ENCODE peak calls at places on chromosomes 16 and 17, in eight cellular contexts. H is GM12865, Z is omental fat pad, D is A549, J is H9, E is NB4, T is choroid plexus epithelial cell, C is fibroblast of mammary gland. M is an unnamed sample.

GRCh38 chr17:49910858-49911204 is 58.2 kb upstream of the DLX4 start:
- DNase-seq in H (no peak), Z (no peak), D (no peak), J (no peak), E (no peak), T (no peak), C (no peak), M (no peak)

GRCh38 chr17:63956296-63956920 is 16.3 kb downstream of the SCN4A start:
- DNase-seq in H (no peak), Z (no peak), D (no peak), J (no peak), E (no peak), T (peak; percentile 83), C (peak; percentile 52), M (no peak)

GRCh38 chr17:65629234-65629690 is 67.8 kb upstream of the AXIN2 start:
- DNase-seq in H (no peak), Z (no peak), D (no peak), J (peak; percentile 45), E (no peak), T (peak; percentile 5), C (no peak), M (no peak)

GRCh38 chr17:77246110-77247047 is 105.6 kb downstream of the SEC14L1 start:
- DNase-seq in H (peak; percentile 29), Z (no peak), D (no peak), J (no peak), E (no peak), T (no peak), C (no peak), M (no peak)

GRCh38 chr17:77651983-77652382 is 306.5 kb upstream of the TNRC6C start:
- DNase-seq in H (no peak), Z (no peak), D (no peak), J (peak; percentile 55), E (no peak), T (no peak), C (no peak), M (no peak)

GRCh38 chr17:28381141-28381825 is 9.8 kb downstream of the SARM1 start:
- DNase-seq in H (no peak), Z (no peak), D (no peak), J (peak; percentile 92), E (no peak), T (peak; percentile 14), C (no peak), M (no peak)

GRCh38 chr16:19542138-19542821 is 13.2 kb upstream of the VPS35L start:
- DNase-seq in H (no peak), Z (no peak), D (no peak), J (no peak), E (no peak), T (no peak), C (no peak), M (no peak)

GRCh38 chr17:28371245-28372202 is at the start of gene SARM1:
- DNase-seq in H (peak; percentile 94), Z (peak; percentile 61), D (peak; percentile 94), J (peak; percentile 99), E (peak; percentile 82), T (peak; percentile 79), C (peak; percentile 69), M (peak; percentile 54)

GRCh38 chr17:2343421-2343820 is 6.1 kb downstream of the SGSM2 start:
- DNase-seq in H (no peak), Z (no peak), D (no peak), J (no peak), E (no peak), T (no peak), C (no peak), M (no peak)

GRCh38 chr16:22814330-22815105 is 556 bp downstream of the HS3ST2 start:
- DNase-seq in H (no peak), Z (no peak), D (no peak), J (peak; percentile 57), E (no peak), T (no peak), C (no peak), M (no peak)

GRCh38 chr16:29842732-29843346 is 20.2 kb downstream of the CDIPT start:
- DNase-seq in H (no peak), Z (no peak), D (no peak), J (no peak), E (no peak), T (peak; percentile 22), C (no peak), M (no peak)

GRCh38 chr17:73323622-73324455 is 12.0 kb upstream of the CDC42EP4 start:
- DNase-seq in H (no peak), Z (no peak), D (no peak), J (no peak), E (peak; percentile 40), T (peak; percentile 53), C (peak; percentile 62), M (no peak)

GRCh38 chr17:73320601-73321264 is 8.9 kb upstream of the CDC42EP4 start:
- DNase-seq in H (no peak), Z (no peak), D (no peak), J (peak; percentile 27), E (no peak), T (peak; percentile 35), C (no peak), M (no peak)

GRCh38 chr17:73331060-73331459 is 19.3 kb upstream of the CDC42EP4 start:
- DNase-seq in H (no peak), Z (no peak), D (no peak), J (no peak), E (no peak), T (no peak), C (no peak), M (no peak)

GRCh38 chr17:73324711-73325526 is 13.1 kb upstream of the CDC42EP4 start:
- DNase-seq in H (no peak), Z (no peak), D (no peak), J (no peak), E (no peak), T (no peak), C (no peak), M (no peak)

GRCh38 chr17:73325527-73325842 is 13.7 kb upstream of the CDC42EP4 start:
- DNase-seq in H (no peak), Z (no peak), D (no peak), J (no peak), E (peak; percentile 57), T (peak; percentile 85), C (peak; percentile 90), M (no peak)
- TF ChIP-seq CTCF in H (no peak), Z (no peak), D (no peak), J (no peak), E (peak; percentile 14), T (peak; percentile 46), C (peak; percentile 42), M (no peak)

GRCh38 chr16:72666267-72666666 is 381.7 kb downstream of the ZFHX3 start:
- DNase-seq in H (peak; percentile 35), Z (no peak), D (no peak), J (no peak), E (peak; percentile 55), T (peak; percentile 28), C (peak; percentile 7), M (no peak)

GRCh38 chr16:72664122-72664479 is 383.8 kb downstream of the ZFHX3 start:
- DNase-seq in H (no peak), Z (no peak), D (no peak), J (no peak), E (no peak), T (no peak), C (peak; percentile 10), M (no peak)

GRCh38 chr16:72658888-72659717 is 388.8 kb downstream of the ZFHX3 start:
- DNase-seq in H (peak; percentile 44), Z (no peak), D (no peak), J (no peak), E (no peak), T (peak; percentile 54), C (no peak), M (no peak)

GRCh38 chr16:72664480-72665408 is 383.2 kb downstream of the ZFHX3 start:
- DNase-seq in H (peak; percentile 99), Z (peak; percentile 90), D (peak; percentile 98), J (peak; percentile 96), E (peak; percentile 99), T (peak; percentile 100), C (peak; percentile 99), M (peak; percentile 88)
- TF ChIP-seq CTCF in H (no peak), Z (no peak), D (no peak), J (no peak), E (no peak), T (peak; percentile 23), C (no peak), M (no peak)

DNA sequence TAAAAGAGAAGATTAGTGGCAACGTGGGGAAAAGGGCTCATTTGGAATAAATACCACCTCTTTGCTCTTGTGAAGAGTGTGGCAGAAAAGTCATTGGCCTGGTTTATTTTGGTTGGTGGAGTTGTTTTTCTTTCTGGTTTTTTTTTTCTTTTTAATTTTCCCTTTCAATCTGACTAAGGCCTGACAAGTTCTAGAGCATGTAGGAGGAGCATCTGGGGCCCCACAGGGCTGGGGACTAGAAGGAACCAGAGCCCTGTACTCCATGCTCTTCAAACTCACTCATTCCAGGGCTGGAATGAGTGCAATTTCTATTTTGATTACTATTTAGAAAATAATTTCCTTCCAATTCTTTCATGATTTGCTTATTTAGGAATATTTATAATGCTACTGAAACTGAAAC is 13.3 kb downstream of the IRX5 start:
- DNase-seq in H (no peak), Z (no peak), D (no peak), J (no peak), E (no peak), T (no peak), C (no peak), M (no peak)
- TF ChIP-seq CTCF in H (no peak), Z (no peak), D (no peak), J (no peak), E (no peak), T (no peak), C (no peak), M (no peak)

GRCh38 chr17:8832711-8833352 is 33.7 kb upstream of the MFSD6L start:
- DNase-seq in H (peak; percentile 33), Z (no peak), D (peak; percentile 28), J (peak; percentile 94), E (peak; percentile 30), T (no peak), C (no peak), M (no peak)
- TF ChIP-seq CTCF in H (peak; percentile 58), Z (no peak), D (peak; percentile 51), J (peak; percentile 94), E (peak; percentile 49), T (peak; percentile 18), C (peak; percentile 32), M (peak; percentile 4)

GRCh38 chr16:49857423-49858181 is 1.7 kb upstream of the ZNF423 start:
- DNase-seq in H (peak; percentile 72), Z (no peak), D (peak; percentile 75), J (peak; percentile 88), E (peak; percentile 70), T (peak; percentile 71), C (peak; percentile 49), M (peak; percentile 75)
- TF ChIP-seq CTCF in H (peak; percentile 79), Z (no peak), D (peak; percentile 90), J (peak; percentile 96), E (peak; percentile 74), T (peak; percentile 84), C (peak; percentile 63), M (peak; percentile 93)

M was measured in ascending aorta.